ENCODE peak calls at places on chromosomes 12 and 14, in six cellular contexts. D is HCT116, X is GM12878, J is HepG2, B is K562, S is H1. T is an unnamed sample. For H3K4me1, the result is how much of the 10 kb centered on the place peaks cover.

GRCh38 chr12:109467978-109468676 is 9.0 kb downstream of the KCTD10 start:
- DNase-seq in D (no peak), X (no peak), J (no peak), B (peak), S (no peak), T (no peak)

GRCh38 chr14:19828314-19828713 is 24.7 kb downstream of the OR4N2 start:
- DNase-seq in D (no peak), X (no peak), J (no peak), B (no peak), S (no peak), T (no peak)

GRCh38 chr12:2382391-2383155 is 329.8 kb downstream of the CACNA1C start:
- DNase-seq in D (no peak), X (no peak), J (no peak), B (no peak), S (no peak), T (no peak)

GRCh38 chr12:124524231-124524925 is 43.0 kb downstream of the NCOR2 start:
- DNase-seq in D (no peak), X (no peak), J (no peak), B (no peak), S (no peak), T (no peak)

GRCh38 chr14:100439781-100440180 is 116.6 kb downstream of the SLC25A47 start:
- DNase-seq in D (no peak), X (no peak), J (no peak), B (no peak), S (no peak), T (no peak)

GRCh38 chr12:116152268-116152667 is 125.2 kb downstream of the MED13L start:
- DNase-seq in D (no peak), X (no peak), J (no peak), B (no peak), S (no peak), T (no peak)

GRCh38 chr14:50839048-50839447 is 8.1 kb upstream of the NIN start:
- DNase-seq in D (no peak), X (no peak), J (peak), B (no peak), S (no peak), T (no peak)

GRCh38 chr12:32756476-32757158 is 920 bp upstream of the YARS2 start:
- DNase-seq in D (no peak), X (no peak), J (no peak), B (no peak), S (no peak), T (no peak)

GRCh38 chr12:101027200-101027599 is 182.8 kb downstream of the SLC5A8 start:
- DNase-seq in D (no peak), X (no peak), J (no peak), B (no peak), S (no peak), T (no peak)

GRCh38 chr12:115598827-115599226 is 678.7 kb downstream of the MED13L start:
- DNase-seq in D (no peak), X (no peak), J (no peak), B (no peak), S (no peak), T (no peak)

GRCh38 chr12:22396253-22396652 is 61.7 kb upstream of the ST8SIA1 start:
- DNase-seq in D (no peak), X (no peak), J (no peak), B (no peak), S (no peak), T (no peak)

GRCh38 chr12:106342397-106343212 is 14.9 kb upstream of the POLR3B start:
- DNase-seq in D (no peak), X (no peak), J (peak), B (peak), S (no peak), T (no peak)

GRCh38 chr14:98932436-98933325 is 339.3 kb downstream of the BCL11B start:
- DNase-seq in D (no peak), X (no peak), J (no peak), B (no peak), S (no peak), T (no peak)

GRCh38 chr12:84033162-84033561 is 879.4 kb downstream of the SLC6A15 start:
- DNase-seq in D (no peak), X (no peak), J (no peak), B (no peak), S (no peak), T (no peak)

GRCh38 chr14:52033131-52033642 is 35.7 kb downstream of the NID2 start:
- DNase-seq in D (no peak), X (no peak), J (no peak), B (no peak), S (no peak), T (no peak)

GRCh38 chr14:50961606-50962259 is 17.4 kb upstream of the PYGL start:
- DNase-seq in D (no peak), X (no peak), J (no peak), B (no peak), S (no peak), T (no peak)

GRCh38 chr14:102235275-102235897 is 69.6 kb downstream of the MOK start:
- DNase-seq in D (peak), X (no peak), J (peak), B (peak), S (peak), T (peak)

GRCh38 chr14:74634964-74635363 is 22.9 kb upstream of the LTBP2 start:
- DNase-seq in D (no peak), X (no peak), J (no peak), B (no peak), S (no peak), T (no peak)

GRCh38 chr14:72744416-72745120 is 149.3 kb downstream of the DPF3 start:
- DNase-seq in D (no peak), X (no peak), J (no peak), B (no peak), S (no peak), T (no peak)

GRCh38 chr12:49583361-49584094 is 15.6 kb upstream of the MCRS1 start:
- DNase-seq in D (no peak), X (no peak), J (no peak), B (no peak), S (no peak), T (no peak)

DNA sequence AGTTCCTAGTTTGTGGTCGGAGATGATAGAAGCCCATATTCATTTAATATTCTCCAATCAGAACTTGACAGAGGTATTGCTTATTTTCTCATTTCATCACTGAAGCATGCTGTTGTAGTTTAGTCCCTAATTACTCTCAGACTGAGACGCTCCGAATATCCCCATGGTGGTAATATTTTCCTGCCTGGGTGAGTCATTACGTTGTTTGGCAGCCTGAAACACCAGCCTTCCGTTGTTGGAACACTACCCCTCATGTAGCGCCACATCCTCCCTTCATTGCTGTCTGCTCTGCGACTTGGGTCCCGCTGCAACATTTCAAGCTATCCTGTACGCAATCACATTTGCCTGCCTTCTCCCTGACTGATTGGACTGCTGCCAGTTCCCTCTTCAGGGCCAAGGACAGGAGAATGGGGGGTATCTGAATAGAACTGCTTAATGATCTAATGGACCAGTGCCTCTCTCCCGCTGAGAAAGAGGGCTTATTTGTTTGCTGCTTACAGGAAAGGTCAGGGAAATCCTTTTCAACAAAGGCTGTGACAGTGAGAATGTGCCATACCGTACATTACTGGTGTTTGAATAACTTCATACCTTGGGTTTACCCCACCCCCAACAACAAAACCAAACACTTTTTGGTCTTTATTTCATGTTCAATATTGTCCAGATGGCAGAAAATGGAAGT is 369.2 kb downstream of the NPAS3 start:
- DNase-seq in D (no peak), X (no peak), J (no peak), B (no peak), S (no peak), T (no peak)
- TF ChIP-seq ZNF274 in D (no peak), X (no peak), J (no peak), B (no peak), S (no peak), T (no peak)

GRCh38 chr14:76955575-76956252 is 72.8 kb downstream of the IRF2BPL start:
- DNase-seq in D (no peak), X (peak), J (peak), B (peak), S (no peak), T (no peak)

GRCh38 chr14:76956253-76957090 is 72.0 kb downstream of the IRF2BPL start:
- DNase-seq in D (peak), X (no peak), J (peak), B (peak), S (peak), T (peak)

GRCh38 chr14:76953196-76953945 is 75.1 kb downstream of the IRF2BPL start:
- DNase-seq in D (peak), X (no peak), J (peak), B (peak), S (no peak), T (no peak)

GRCh38 chr14:76954791-76955190 is 73.7 kb downstream of the IRF2BPL start:
- DNase-seq in D (no peak), X (no peak), J (no peak), B (no peak), S (no peak), T (no peak)

GRCh38 chr14:76954371-76954770 is 74.1 kb downstream of the IRF2BPL start:
- DNase-seq in D (no peak), X (no peak), J (no peak), B (no peak), S (no peak), T (no peak)
- H3K4me1 ChIP-seq in D (half or more), X (half or more), J (half or more), B (under half), S (under half), T (under half)

DNA sequence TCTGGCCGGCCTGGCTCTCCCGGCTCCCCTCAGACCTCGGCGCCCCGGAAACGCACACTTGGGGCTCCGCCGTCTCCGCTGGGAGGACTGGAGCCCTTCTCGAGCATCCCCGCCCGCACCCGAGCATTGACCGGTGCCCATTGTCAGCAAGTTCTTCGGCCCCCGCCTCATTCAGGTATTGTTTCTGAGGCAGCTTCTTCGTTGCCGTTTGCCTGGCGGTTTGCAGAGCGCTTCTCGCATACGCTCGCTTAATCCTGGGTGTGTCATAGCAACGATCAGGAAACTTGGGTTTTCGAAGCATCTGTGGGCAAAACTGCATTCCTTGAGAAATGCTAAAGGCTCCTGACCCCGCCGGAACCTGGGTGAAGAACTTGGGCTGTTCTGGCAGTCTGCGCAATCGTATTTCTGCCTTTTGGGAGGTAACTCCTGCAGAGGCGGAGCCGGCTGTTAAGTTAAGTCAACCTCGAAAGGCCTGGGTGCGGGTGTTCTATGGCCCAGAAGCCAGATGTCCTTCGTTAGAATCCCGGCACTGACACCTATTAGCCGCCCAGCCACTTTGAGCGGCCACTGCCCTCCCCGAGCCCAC is 518 bp downstream of the GSKIP start:
- DNase-seq in D (no peak), X (no peak), J (peak), B (peak), S (no peak), T (peak)
- TF ChIP-seq ZNF274 in D (no peak), X (no peak), J (no peak), B (no peak), S (no peak), T (no peak)

GRCh38 chr14:93031505-93032300 is 84.0 kb downstream of the ITPK1 start:
- DNase-seq in D (no peak), X (no peak), J (no peak), B (no peak), S (no peak), T (no peak)
- H3K4me1 ChIP-seq in D (under half), X (under half), J (half or more), B (under half), S (under half), T (under half)

GRCh38 chr12:131205534-131205933 is 251.8 kb downstream of the ADGRD1 start:
- DNase-seq in D (no peak), X (no peak), J (no peak), B (no peak), S (no peak), T (no peak)
- TF ChIP-seq ZNF274 in D (no peak), X (no peak), J (no peak), B (no peak), S (no peak), T (no peak)

GRCh38 chr12:59088673-59089072 is 168.4 kb upstream of the LRIG3 start:
- DNase-seq in D (no peak), X (no peak), J (no peak), B (no peak), S (no peak), T (no peak)
- H3K4me1 ChIP-seq in D (under half), X (under half), J (under half), B (under half), S (under half), T (under half)